ENCODE peak calls at places on chromosomes 12 and 14, in four cellular contexts. G, U, Z and C are unnamed samples.

GRCh38 chr12:48618541-48618940 is 48.7 kb upstream of the LALBA start:
- DNase-seq in G (peak), U (peak), Z (peak), C (peak)

GRCh38 chr14:99737956-99738667 is 54.0 kb downstream of the CYP46A1 start:
- DNase-seq in G (no peak), U (no peak), Z (no peak), C (no peak)

GRCh38 chr12:47717443-47718193 is 7.7 kb downstream of the ENDOU start:
- DNase-seq in G (peak), U (peak), Z (peak), C (no peak)

GRCh38 chr12:121534495-121535148 is 46.2 kb downstream of the KDM2B start:
- DNase-seq in G (peak), U (no peak), Z (no peak), C (no peak)

GRCh38 chr12:52004042-52004648 is 2.6 kb upstream of the TAMALIN start:
- DNase-seq in G (peak), U (peak), Z (peak), C (no peak)

GRCh38 chr14:101128478-101129450 is 225.2 kb upstream of the RTL1 start:
- DNase-seq in G (no peak), U (no peak), Z (no peak), C (no peak)

GRCh38 chr12:45878630-45879255 is 111.6 kb downstream of the SCAF11 start:
- DNase-seq in G (no peak), U (no peak), Z (no peak), C (no peak)

GRCh38 chr12:130739571-130739970 is 23.5 kb upstream of the RIMBP2 start:
- DNase-seq in G (no peak), U (no peak), Z (no peak), C (no peak)

GRCh38 chr14:21631084-21631483 is 3.7 kb downstream of the OR10G2 start:
- DNase-seq in G (no peak), U (no peak), Z (no peak), C (no peak)

GRCh38 chr12:111034148-111034910 is 114.0 kb upstream of the MYL2 start:
- DNase-seq in G (peak), U (no peak), Z (no peak), C (no peak)

GRCh38 chr12:108700833-108701450 is 30.4 kb downstream of the CORO1C start:
- DNase-seq in G (no peak), U (no peak), Z (no peak), C (no peak)

GRCh38 chr12:64633940-64634337 is 23.6 kb downstream of the RASSF3 start:
- DNase-seq in G (no peak), U (no peak), Z (peak), C (no peak)

GRCh38 chr12:104747956-104748355 is 210.1 kb downstream of the SLC41A2 start:
- DNase-seq in G (no peak), U (no peak), Z (no peak), C (no peak)

GRCh38 chr14:44616204-44616603 is 109.1 kb upstream of the FSCB start:
- DNase-seq in G (no peak), U (no peak), Z (no peak), C (no peak)

GRCh38 chr12:59317598-59317997 is 278.2 kb upstream of the SLC16A7 start:
- DNase-seq in G (peak), U (no peak), Z (no peak), C (no peak)

GRCh38 chr12:71157601-71158233 is at the start of gene TSPAN8:
- DNase-seq in G (no peak), U (no peak), Z (peak), C (no peak)

GRCh38 chr12:737117-737739 is 15.2 kb upstream of the WNK1 start:
- DNase-seq in G (no peak), U (no peak), Z (no peak), C (no peak)

GRCh38 chr12:93918262-93918661 is 230.1 kb upstream of the PLXNC1 start:
- DNase-seq in G (no peak), U (no peak), Z (no peak), C (no peak)

GRCh38 chr14:70563869-70564268 is 29.1 kb upstream of the ADAM20 start:
- DNase-seq in G (no peak), U (no peak), Z (no peak), C (no peak)

GRCh38 chr12:20443792-20444191 is 75.5 kb downstream of the PDE3A start:
- DNase-seq in G (no peak), U (no peak), Z (no peak), C (no peak)

GRCh38 chr12:30953257-30953656 is 26.7 kb downstream of the TSPAN11 start:
- DNase-seq in G (no peak), U (no peak), Z (no peak), C (no peak)

GRCh38 chr14:22915886-22916521 is 2.9 kb downstream of the RBM23 start:
- DNase-seq in G (no peak), U (no peak), Z (peak), C (no peak)

GRCh38 chr12:20212036-20212435 is 156.3 kb upstream of the PDE3A start:
- DNase-seq in G (no peak), U (no peak), Z (no peak), C (no peak)

GRCh38 chr14:73878436-73878835 is 8.2 kb upstream of the ZNF410 start:
- DNase-seq in G (no peak), U (no peak), Z (no peak), C (no peak)

GRCh38 chr12:96472384-96472783 is 17.0 kb upstream of the CFAP54 start:
- DNase-seq in G (no peak), U (no peak), Z (no peak), C (no peak)

GRCh38 chr12:12405882-12406281 is 49.0 kb downstream of the BORCS5 start:
- DNase-seq in G (no peak), U (no peak), Z (peak), C (no peak)

GRCh38 chr14:23174266-23174665 is 9.2 kb downstream of the SLC7A8 start:
- DNase-seq in G (no peak), U (no peak), Z (no peak), C (no peak)

GRCh38 chr14:45519770-45520169 is 266.8 kb upstream of the MIS18BP1 start:
- DNase-seq in G (no peak), U (no peak), Z (no peak), C (no peak)

GRCh38 chr14:64675246-64675645 is 29.0 kb upstream of the PLEKHG3 start:
- DNase-seq in G (no peak), U (no peak), Z (no peak), C (no peak)

GRCh38 chr14:89425931-89426330 is 8.9 kb upstream of the FOXN3 start:
- DNase-seq in G (no peak), U (no peak), Z (peak), C (peak)

GRCh38 chr12:85310456-85311076 is 30.5 kb downstream of the ALX1 start:
- DNase-seq in G (no peak), U (no peak), Z (no peak), C (no peak)

GRCh38 chr12:6200266-6201198 is at the start of gene CD9:
- DNase-seq in G (peak), U (peak), Z (no peak), C (no peak)

GRCh38 chr12:105601158-105601557 is 270.7 kb downstream of the C12orf75 start:
- DNase-seq in G (no peak), U (no peak), Z (no peak), C (no peak)

GRCh38 chr12:122144885-122145284 is 29.1 kb downstream of the IL31 start:
- DNase-seq in G (no peak), U (no peak), Z (no peak), C (no peak)

GRCh38 chr12:49582840-49583239 is 14.9 kb upstream of the MCRS1 start:
- DNase-seq in G (no peak), U (no peak), Z (no peak), C (no peak)

GRCh38 chr12:64618953-64619590 is 8.8 kb downstream of the RASSF3 start:
- DNase-seq in G (no peak), U (no peak), Z (no peak), C (peak)

GRCh38 chr12:132788375-132789098 is 26.9 kb upstream of the ANKLE2 start:
- DNase-seq in G (no peak), U (peak), Z (no peak), C (no peak)

DNA sequence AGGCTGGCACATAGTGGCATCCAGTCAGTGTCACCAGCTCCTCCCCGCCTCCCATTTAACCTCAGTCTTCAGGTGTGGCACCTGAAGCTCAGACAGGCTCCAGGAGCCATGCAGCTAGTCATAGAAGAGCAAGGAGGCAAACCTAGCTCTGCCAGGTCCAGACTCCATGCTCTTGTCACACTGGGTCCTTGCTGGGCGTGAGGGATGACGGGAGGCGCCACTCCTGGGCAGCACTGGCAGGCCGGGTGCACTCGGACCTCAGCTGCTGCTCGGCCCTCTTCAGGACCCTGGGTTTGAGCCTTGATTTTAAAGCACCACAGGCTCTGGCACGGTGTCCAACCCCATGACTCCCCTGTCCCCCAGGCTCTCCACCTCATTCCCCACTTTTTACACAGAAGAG is 24.1 kb downstream of the ITPK1 start:
- DNase-seq in G (no peak), U (no peak), Z (no peak), C (no peak)
- TF ChIP-seq ETV6 in G (no peak), U (no peak), Z (no peak), C (no peak)

DNA sequence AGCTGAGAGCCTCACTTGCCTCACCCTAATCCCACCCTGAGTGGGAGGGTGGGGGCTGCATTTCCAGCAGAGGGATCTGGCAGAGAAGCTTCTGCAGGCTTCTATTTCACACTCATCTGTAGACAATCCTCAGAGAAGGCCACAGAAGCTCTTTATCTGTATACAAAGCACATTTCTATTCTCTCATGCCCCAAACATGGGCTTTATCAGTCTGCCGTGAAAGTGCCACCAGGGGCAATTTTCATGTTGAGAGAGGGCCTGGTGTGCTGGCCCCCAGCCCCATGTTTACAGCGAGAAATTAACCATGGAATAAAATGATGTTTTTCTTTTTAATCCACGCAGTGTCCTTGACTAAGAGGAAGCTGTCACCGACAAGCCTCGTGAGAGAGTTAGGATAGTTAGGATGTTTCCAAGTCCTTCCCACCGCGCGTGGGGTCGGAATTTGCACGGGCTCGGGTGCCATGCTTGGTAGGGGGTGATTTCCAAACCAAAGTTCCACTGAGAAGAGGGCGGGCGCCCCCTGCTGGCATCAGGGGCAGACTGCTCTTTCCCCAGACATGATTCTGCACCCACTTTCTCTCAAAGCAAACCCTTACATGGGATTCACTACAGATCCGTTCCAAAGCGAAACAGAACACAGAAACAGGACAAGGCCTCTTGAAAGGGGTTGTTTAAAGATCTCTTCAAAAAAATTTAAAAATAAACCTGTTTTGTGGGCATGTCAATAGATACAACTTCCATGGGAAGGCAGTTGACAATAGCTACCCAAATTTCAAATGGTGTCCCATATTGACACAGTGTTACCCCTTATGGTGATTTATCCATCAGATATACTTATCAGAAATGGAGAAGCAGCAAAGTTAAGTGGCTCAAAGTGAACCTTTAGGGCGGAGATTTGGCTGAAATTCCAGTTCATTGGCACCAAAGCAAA is 19.4 kb downstream of the BDKRB1 start:
- DNase-seq in G (peak), U (peak), Z (peak), C (peak)
- TF ChIP-seq ETV6 in G (peak), U (no peak), Z (no peak), C (no peak)

GRCh38 chr12:79251356-79251755 is 386.8 kb downstream of the SYT1 start:
- DNase-seq in G (no peak), U (no peak), Z (no peak), C (no peak)
- TF ChIP-seq ETV6 in G (no peak), U (no peak), Z (no peak), C (no peak)

GRCh38 chr14:24232645-24233537 is at the start of gene GMPR2:
- DNase-seq in G (no peak), U (peak), Z (no peak), C (no peak)
- TF ChIP-seq ETV6 in G (no peak), U (no peak), Z (peak), C (no peak)

DNA sequence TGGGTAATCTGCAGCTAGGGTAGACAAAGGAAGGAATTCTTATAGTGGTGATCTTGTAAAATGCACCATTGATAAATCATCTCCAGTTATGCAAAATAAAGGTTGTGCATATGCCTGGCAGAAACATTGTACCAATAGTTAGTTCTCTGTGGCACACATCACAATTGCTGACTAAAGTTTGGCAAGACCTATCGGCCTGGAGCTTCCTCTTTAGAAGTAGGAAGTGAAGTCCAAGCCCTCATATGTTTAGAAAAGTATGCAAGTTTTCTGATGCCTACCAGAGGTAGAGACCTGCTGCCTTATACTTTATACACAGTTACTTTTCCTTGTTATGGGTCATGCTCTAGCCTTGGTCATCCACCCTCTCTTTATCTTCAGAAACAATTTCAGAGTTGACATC is 78.4 kb downstream of the TSHR start:
- DNase-seq in G (no peak), U (no peak), Z (no peak), C (no peak)
- TF ChIP-seq ETV6 in G (no peak), U (no peak), Z (no peak), C (no peak)

GRCh38 chr12:25699454-25699853 is 146.4 kb upstream of the LMNTD1 start:
- DNase-seq in G (no peak), U (no peak), Z (no peak), C (no peak)

GRCh38 chr12:25702553-25702952 is 149.5 kb upstream of the LMNTD1 start:
- DNase-seq in G (no peak), U (no peak), Z (no peak), C (no peak)

GRCh38 chr12:25698782-25699181 is 145.7 kb upstream of the LMNTD1 start:
- DNase-seq in G (no peak), U (no peak), Z (no peak), C (no peak)

GRCh38 chr12:25705256-25705655 is 152.2 kb upstream of the LMNTD1 start:
- DNase-seq in G (no peak), U (no peak), Z (no peak), C (no peak)

DNA sequence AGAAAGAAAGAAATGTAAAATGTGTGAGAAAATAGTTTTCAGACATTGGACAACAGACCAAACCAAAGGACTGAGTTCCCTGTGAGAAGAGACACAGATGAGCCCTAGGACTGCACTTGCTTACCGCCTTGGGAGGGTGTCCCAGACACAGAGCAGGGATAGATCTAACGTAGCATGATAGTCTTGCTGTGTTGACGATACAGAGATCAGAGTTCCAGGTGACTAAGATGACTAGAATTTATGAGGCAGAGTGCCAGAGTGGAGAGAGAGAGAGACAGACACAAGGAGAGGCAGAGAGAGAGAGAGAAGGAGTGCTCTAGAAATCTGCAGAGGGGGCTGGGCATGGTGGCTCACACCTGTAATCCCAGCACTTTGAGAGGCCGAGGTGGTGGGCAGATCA is 148.2 kb upstream of the LMNTD1 start:
- DNase-seq in G (no peak), U (no peak), Z (no peak), C (no peak)
- TF ChIP-seq ETV6 in G (no peak), U (no peak), Z (no peak), C (no peak)

DNA sequence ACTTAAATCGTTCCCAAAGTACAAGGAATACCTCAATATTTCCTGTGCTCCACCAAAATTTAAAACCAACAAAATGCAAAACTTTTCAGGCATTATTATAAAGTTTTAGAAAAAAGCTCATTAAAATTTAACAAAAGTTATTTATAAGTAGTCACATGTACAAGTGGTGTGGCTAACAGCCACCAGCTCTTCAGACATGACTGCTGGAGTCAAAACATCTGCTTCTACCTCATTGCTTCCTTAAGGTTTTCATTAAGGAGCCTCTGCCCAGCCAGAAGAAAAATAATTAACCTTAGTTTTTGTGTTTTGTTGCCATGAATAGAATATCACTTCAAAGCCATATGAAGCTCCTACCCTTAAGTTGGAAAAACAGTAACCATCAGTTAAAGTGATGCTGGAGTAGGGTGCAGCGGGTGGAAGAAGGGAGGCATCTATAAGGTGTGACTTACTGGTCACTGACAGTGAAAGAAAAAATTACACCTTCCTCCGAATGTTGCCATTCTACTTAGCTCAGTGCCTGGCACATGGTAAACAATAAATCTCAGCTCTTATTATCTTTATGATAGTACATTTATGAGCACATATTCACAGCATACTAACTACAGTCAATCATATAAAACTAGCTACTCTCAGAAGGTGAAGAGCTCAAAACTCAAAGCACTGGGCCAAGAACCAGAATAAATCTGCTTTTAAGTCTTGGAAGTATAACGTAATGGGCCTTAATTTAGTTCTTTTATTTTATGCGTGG is 57.7 kb downstream of the GALC start:
- DNase-seq in G (no peak), U (no peak), Z (no peak), C (no peak)
- TF ChIP-seq ETV6 in G (no peak), U (no peak), Z (no peak), C (no peak)